ENCODE peak calls at places on chromosome 21, in eight cellular contexts. F, S, I, W, A, D, P and G are unnamed samples.

GRCh38 chr21:21283810-21284209 is 285.6 kb downstream of the NCAM2 start:
- DNase-seq in I (no peak), A (no peak), F (no peak), P (no peak), S (no peak), W (no peak), D (no peak), G (no peak)

GRCh38 chr21:14739590-14739989 is 193.5 kb upstream of the SAMSN1 start:
- DNase-seq in F (no peak), S (no peak), W (no peak), A (no peak), I (no peak), D (no peak), P (no peak), G (no peak)

GRCh38 chr21:20997633-20998455 is at the start of gene NCAM2:
- DNase-seq in P (no peak), F (peak; percentile 91), W (peak; percentile 82), S (peak; percentile 93), D (peak; percentile 95), A (peak; percentile 83), I (peak; percentile 82), G (peak; percentile 90)

GRCh38 chr21:14547834-14548513 is 1.9 kb upstream of the SAMSN1 start:
- DNase-seq in W (no peak), D (no peak), P (no peak), F (no peak), I (no peak), S (no peak), A (no peak), G (no peak)

GRCh38 chr21:14325575-14325974 is 57.4 kb downstream of the HSPA13 start:
- DNase-seq in F (no peak), I (no peak), A (no peak), P (no peak), W (no peak), S (no peak), D (no peak), G (no peak)

GRCh38 chr21:36693144-36694040 is 5.5 kb upstream of the SIM2 start:
- DNase-seq in I (peak; percentile 59), A (peak; percentile 68), S (peak; percentile 55), W (no peak), P (no peak), F (no peak), D (peak; percentile 73), G (peak; percentile 39)

GRCh38 chr21:37579356-37579755 is 212.8 kb downstream of the DYRK1A start:
- DNase-seq in I (no peak), P (no peak), F (no peak), S (no peak), D (no peak), A (no peak), W (no peak), G (no peak)

GRCh38 chr21:15199414-15199813 is 134.6 kb upstream of the NRIP1 start:
- DNase-seq in P (no peak), I (no peak), D (peak; percentile 7), A (no peak), S (no peak), W (no peak), F (no peak), G (peak; percentile 31)

GRCh38 chr21:16074950-16075489 is 345.2 kb downstream of the USP25 start:
- DNase-seq in S (no peak), P (no peak), W (no peak), I (no peak), F (no peak), A (no peak), D (no peak), G (no peak)

GRCh38 chr21:35243171-35243570 is 194.1 kb upstream of the RUNX1 start:
- DNase-seq in D (no peak), S (no peak), F (no peak), I (no peak), A (no peak), W (no peak), P (no peak), G (no peak)

GRCh38 chr21:35236090-35236489 is 187.0 kb upstream of the RUNX1 start:
- DNase-seq in A (no peak), S (no peak), W (no peak), I (no peak), D (no peak), F (no peak), P (no peak), G (no peak)

GRCh38 chr21:35238119-35238518 is 189.0 kb upstream of the RUNX1 start:
- DNase-seq in I (no peak), F (no peak), S (no peak), D (no peak), A (no peak), P (no peak), W (no peak), G (no peak)

GRCh38 chr21:35237287-35237686 is 188.2 kb upstream of the RUNX1 start:
- DNase-seq in S (no peak), P (no peak), D (no peak), W (no peak), I (no peak), A (no peak), F (no peak), G (no peak)

DNA sequence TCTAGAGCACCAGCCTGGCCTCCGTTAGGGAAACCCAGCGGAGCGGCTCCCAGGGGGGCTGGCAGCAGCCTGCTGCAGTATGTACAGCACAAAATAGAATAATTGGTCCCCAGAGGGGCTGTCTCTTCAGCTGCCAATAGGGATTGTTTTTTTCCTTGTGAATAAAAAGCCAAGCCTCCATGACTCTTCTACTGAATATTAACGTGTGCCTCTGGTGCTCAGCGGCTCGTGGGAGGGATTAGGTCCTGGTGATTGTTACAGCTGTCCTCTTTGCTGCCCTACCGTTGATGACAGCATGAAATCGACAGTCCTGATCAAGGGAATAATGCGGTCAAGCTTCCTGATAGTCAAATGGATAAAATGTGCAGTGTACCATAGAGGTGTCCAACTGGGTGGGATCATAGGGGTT is 190.7 kb upstream of the RUNX1 start:
- DNase-seq in W (no peak), A (no peak), P (no peak), D (peak; percentile 41), I (peak; percentile 37), F (no peak), S (peak; percentile 25), G (no peak)
- H3K9ac ChIP-seq in W (no peak overlapping the region), A (no peak overlapping the region), P (no peak overlapping the region), D (no peak overlapping the region), I (no peak overlapping the region), F (peak overlapping the region; percentile 7), S (no peak overlapping the region), G (no peak overlapping the region)

GRCh38 chr21:45164838-45165237 is 90.5 kb downstream of the ADARB1 start:
- DNase-seq in D (no peak), A (peak; percentile 20), F (no peak), P (no peak), S (no peak), I (no peak), W (no peak), G (no peak)

GRCh38 chr21:45162115-45162514 is 87.7 kb downstream of the ADARB1 start:
- DNase-seq in S (no peak), D (no peak), I (no peak), P (no peak), A (no peak), F (no peak), W (no peak), G (no peak)

GRCh38 chr21:45162809-45163208 is 88.4 kb downstream of the ADARB1 start:
- DNase-seq in A (peak; percentile 16), I (no peak), D (no peak), S (no peak), W (no peak), F (no peak), P (no peak), G (no peak)

GRCh38 chr21:45164124-45164511 is 89.7 kb downstream of the ADARB1 start:
- DNase-seq in F (no peak), W (no peak), P (no peak), S (no peak), D (no peak), I (no peak), A (peak; percentile 22), G (no peak)

DNA sequence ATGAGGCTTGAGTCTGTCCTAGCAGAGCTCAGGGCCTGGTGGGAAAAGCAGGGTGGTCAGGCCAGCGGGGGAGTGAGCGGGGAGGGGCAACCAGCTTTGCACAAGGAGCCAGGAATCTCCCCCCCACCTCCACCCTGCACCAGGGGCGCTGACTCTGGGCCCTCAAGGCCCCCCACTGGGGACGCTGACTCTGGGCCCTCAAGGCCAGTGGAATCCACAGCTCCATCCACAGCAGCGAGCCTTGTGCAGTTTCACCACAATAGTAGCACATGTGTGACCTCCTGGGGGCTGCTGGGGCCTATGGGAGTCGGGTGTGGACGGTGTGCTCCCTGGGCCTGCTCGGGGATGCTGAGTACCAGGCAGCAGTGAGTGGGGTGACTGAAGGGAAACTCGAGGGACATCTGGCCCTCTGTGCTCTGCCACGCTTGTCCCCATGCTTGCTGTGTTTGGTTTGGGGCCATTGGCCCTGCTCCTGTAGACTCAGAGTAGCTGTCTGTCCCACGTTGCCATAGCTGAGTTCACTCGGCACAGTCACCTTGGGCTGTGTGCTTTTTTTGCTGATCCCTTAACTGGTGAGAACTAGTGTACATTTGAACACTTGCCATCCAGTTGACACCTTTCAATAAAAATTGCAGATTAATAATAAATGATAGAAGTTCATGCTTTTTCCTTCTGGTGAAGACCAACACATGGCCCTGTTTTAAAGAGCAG is 89.2 kb downstream of the ADARB1 start:
- DNase-seq in A (peak; percentile 19), W (no peak), F (no peak), S (no peak), D (no peak), I (no peak), P (no peak), G (no peak)
- H3K4me1 ChIP-seq in A (no peaks in the 10 kb centered on the region), W (peaks cover 16% of the 10 kb centered on the region), F (peaks cover 28% of the 10 kb centered on the region), S (peaks cover 14% of the 10 kb centered on the region), D (peaks cover 24% of the 10 kb centered on the region), I (peaks cover 12% of the 10 kb centered on the region), P (no peaks in the 10 kb centered on the region), G (no peaks in the 10 kb centered on the region)

DNA sequence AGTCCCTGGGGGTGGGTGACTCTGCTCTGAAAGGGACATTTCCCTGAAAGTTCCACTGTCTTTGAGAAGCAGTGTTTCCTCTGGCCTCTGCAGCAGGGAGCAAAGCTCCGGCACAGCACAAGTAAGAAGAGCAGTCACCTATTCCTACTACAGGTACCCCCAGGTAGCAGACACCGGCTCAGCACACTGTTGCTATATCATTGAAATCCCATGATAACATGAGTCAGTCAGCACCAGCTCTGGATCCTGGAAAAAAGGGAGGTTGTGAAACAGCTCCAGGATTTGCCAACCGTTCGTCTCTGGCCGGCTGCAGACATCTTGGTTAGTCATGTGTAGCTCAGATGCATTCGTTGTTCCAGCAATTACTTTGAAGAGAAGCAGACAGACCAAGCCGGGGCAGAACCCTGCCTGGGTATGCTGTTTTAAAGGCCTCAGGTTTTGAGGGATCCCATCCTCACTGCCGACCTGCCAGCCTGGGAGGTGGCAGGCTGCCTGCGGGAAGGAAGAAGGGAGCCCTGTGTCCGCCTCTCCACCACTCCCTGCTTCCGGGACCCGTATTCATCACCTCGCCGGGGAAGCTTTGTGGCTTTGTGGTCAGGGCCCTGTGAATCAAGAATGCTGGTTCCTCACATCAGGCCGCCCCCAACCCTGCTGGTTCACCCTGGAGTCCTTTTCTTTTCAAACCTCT is 139.2 kb downstream of the CLIC6 start:
- DNase-seq in S (no peak), A (no peak), W (peak; percentile 97), F (peak; percentile 94), P (peak; percentile 82), I (no peak), D (no peak), G (no peak)
- H3K9ac ChIP-seq in S (peak overlapping the region; percentile 74), A (no peak overlapping the region), W (peak overlapping the region; percentile 93), F (peak overlapping the region; percentile 81), P (peak overlapping the region; percentile 74), I (no peak overlapping the region), D (no peak overlapping the region), G (no peak overlapping the region)

DNA sequence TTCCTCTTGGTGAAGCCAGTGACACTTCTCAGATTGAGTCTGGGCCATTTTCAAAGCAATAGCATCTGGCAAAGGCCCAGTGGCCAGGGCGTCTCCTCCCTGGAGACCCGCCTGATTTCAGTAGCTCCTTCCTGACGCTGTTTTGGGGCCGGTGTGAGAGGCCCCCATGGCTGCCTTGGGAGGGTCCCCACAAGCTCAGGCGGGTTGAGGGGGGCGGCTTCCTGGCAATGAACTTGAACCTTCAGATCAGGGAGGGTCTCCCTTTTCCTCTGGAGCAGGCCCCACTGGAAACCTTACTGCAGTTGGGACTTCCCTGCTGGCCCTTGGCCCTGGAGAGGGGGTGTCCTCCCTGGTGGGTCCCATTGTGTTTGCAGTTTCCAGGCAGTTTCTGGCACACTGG is 121.2 kb downstream of the CRYAA start:
- DNase-seq in F (no peak), P (no peak), A (no peak), I (no peak), W (no peak), D (no peak), S (no peak), G (no peak)
- H3K4me1 ChIP-seq in F (peaks cover 17% of the 10 kb centered on the region), P (no peaks in the 10 kb centered on the region), A (no peaks in the 10 kb centered on the region), I (peaks cover 5% of the 10 kb centered on the region), W (no peaks in the 10 kb centered on the region), D (no peaks in the 10 kb centered on the region), S (no peaks in the 10 kb centered on the region), G (no peaks in the 10 kb centered on the region)